ENCODE peak calls at places on chromosomes 13 and 19, in eight cellular contexts. M is kidney, Y is A549, Q is GM10248, Z is AG04449, R is A673, J is lower leg skin, V is left ventricle myocardium inferior. G is an unnamed sample.

GRCh38 chr13:100158569-100158968 is 69.7 kb downstream of the PCCA start:
- DNase-seq in M (no peak), Y (no peak), Q (no peak), Z (no peak), R (no peak), J (no peak), V (no peak), G (no peak)

GRCh38 chr13:46896346-46897138 is at the start of gene HTR2A:
- DNase-seq in M (peak), Y (no peak), Q (no peak), Z (no peak), R (peak), J (no peak), V (peak), G (no peak)

GRCh38 chr13:40666058-40666904 is at the start of gene FOXO1:
- DNase-seq in M (peak), Y (peak), Q (peak), Z (no peak), R (peak), J (peak), V (peak), G (peak)

GRCh38 chr13:109088101-109088500 is 458.7 kb downstream of the MYO16 start:
- DNase-seq in M (no peak), Y (no peak), Q (no peak), Z (no peak), R (no peak), J (no peak), V (no peak), G (no peak)

GRCh38 chr13:70842062-70842644 is 733.9 kb upstream of the KLHL1 start:
- DNase-seq in M (no peak), Y (no peak), Q (no peak), Z (no peak), R (no peak), J (no peak), V (no peak), G (no peak)

GRCh38 chr13:47484564-47484963 is 516.5 kb downstream of the SUCLA2 start:
- DNase-seq in M (no peak), Y (no peak), Q (no peak), Z (peak), R (no peak), J (no peak), V (no peak), G (no peak)

GRCh38 chr19:10510301-10510802 is 6.9 kb downstream of the S1PR5 start:
- DNase-seq in M (no peak), Y (no peak), Q (peak), Z (no peak), R (peak), J (no peak), V (no peak), G (peak)

GRCh38 chr13:60654405-60654804 is 257.4 kb downstream of the TDRD3 start:
- DNase-seq in M (no peak), Y (peak), Q (no peak), Z (no peak), R (peak), J (no peak), V (peak), G (no peak)

GRCh38 chr13:37701306-37701705 is 102.7 kb upstream of the POSTN start:
- DNase-seq in M (no peak), Y (no peak), Q (no peak), Z (no peak), R (peak), J (no peak), V (no peak), G (no peak)

GRCh38 chr13:78121459-78122348 is 203.1 kb upstream of the EDNRB start:
- DNase-seq in M (no peak), Y (peak), Q (peak), Z (no peak), R (peak), J (no peak), V (peak), G (peak)

GRCh38 chr19:14181906-14182305 is 24.1 kb downstream of the ADGRL1 start:
- DNase-seq in M (no peak), Y (no peak), Q (peak), Z (no peak), R (no peak), J (no peak), V (no peak), G (no peak)

GRCh38 chr19:39588066-39588465 is 14.3 kb upstream of the LGALS13 start:
- DNase-seq in M (no peak), Y (no peak), Q (no peak), Z (no peak), R (no peak), J (no peak), V (no peak), G (no peak)

GRCh38 chr19:7188682-7189629 is 105.3 kb downstream of the INSR start:
- DNase-seq in M (no peak), Y (no peak), Q (no peak), Z (no peak), R (no peak), J (no peak), V (no peak), G (no peak)

GRCh38 chr13:55437162-55437561 is 1703.6 kb upstream of the PRR20A start:
- DNase-seq in M (no peak), Y (no peak), Q (no peak), Z (no peak), R (no peak), J (no peak), V (no peak), G (no peak)

GRCh38 chr19:3479177-3479818 is 1.0 kb downstream of the SMIM24 start:
- DNase-seq in M (no peak), Y (peak), Q (peak), Z (no peak), R (peak), J (no peak), V (no peak), G (peak)

GRCh38 chr19:47512183-47512947 is 2.5 kb downstream of the NAPA start:
- DNase-seq in M (no peak), Y (peak), Q (no peak), Z (no peak), R (no peak), J (peak), V (no peak), G (no peak)

GRCh38 chr13:102892504-102892903 is 46.7 kb downstream of the ERCC5 start:
- DNase-seq in M (no peak), Y (no peak), Q (no peak), Z (no peak), R (no peak), J (no peak), V (no peak), G (no peak)

GRCh38 chr13:114041493-114041892 is 67.6 kb upstream of the C13orf46 start:
- DNase-seq in M (no peak), Y (no peak), Q (no peak), Z (no peak), R (no peak), J (no peak), V (no peak), G (no peak)

GRCh38 chr13:114042066-114042815 is 68.4 kb upstream of the C13orf46 start:
- DNase-seq in M (no peak), Y (no peak), Q (no peak), Z (no peak), R (no peak), J (no peak), V (no peak), G (no peak)

GRCh38 chr13:114045113-114045735 is 71.3 kb upstream of the C13orf46 start:
- DNase-seq in M (no peak), Y (no peak), Q (no peak), Z (no peak), R (no peak), J (no peak), V (no peak), G (no peak)

GRCh38 chr13:114044486-114044885 is 70.6 kb upstream of the C13orf46 start:
- DNase-seq in M (no peak), Y (peak), Q (no peak), Z (no peak), R (peak), J (no peak), V (no peak), G (no peak)

DNA sequence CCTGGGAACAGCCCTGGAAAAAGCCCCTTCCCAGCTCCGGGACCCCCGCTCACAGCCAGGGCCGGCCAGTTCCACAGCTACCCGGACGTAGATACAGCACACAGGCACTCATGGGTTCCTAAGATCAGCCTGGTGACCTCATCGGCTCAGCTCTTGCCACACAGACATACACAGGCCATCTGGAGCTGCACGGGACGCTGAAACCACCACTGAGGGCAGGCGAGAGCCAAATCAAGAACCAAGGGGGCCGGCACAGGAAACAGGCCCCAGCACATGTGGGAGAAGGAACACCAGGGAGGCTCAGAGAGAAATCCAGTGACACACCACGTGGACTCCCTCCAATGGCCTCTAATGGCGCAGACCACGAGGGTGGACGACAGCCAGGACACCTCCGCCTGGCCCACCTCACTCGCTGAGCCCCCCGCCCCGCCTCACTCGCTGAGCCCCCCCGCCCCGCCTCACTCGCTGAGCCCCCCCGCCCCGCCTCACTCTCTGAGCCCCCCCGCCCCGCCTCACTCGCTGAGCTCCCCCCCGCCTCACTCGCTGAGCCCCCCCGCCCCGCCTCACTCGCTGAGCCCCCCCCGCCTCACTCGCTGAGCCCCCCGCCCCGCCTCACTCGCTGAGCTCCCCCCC is 69.7 kb upstream of the C13orf46 start:
- DNase-seq in M (no peak), Y (peak), Q (no peak), Z (no peak), R (peak), J (peak), V (peak), G (no peak)
- TF ChIP-seq CTCF in M (no peak), Y (peak), Q (peak), Z (peak), R (no peak), J (no peak), V (peak), G (no peak)

GRCh38 chr19:12801466-12802266 is at the start of the genes PRDX2 and THSD8:
- DNase-seq in M (peak), Y (no peak), Q (peak), Z (no peak), R (peak), J (peak), V (peak), G (peak)
- TF ChIP-seq CTCF in M (peak), Y (no peak), Q (no peak), Z (no peak), R (no peak), J (no peak), V (no peak), G (no peak)

DNA sequence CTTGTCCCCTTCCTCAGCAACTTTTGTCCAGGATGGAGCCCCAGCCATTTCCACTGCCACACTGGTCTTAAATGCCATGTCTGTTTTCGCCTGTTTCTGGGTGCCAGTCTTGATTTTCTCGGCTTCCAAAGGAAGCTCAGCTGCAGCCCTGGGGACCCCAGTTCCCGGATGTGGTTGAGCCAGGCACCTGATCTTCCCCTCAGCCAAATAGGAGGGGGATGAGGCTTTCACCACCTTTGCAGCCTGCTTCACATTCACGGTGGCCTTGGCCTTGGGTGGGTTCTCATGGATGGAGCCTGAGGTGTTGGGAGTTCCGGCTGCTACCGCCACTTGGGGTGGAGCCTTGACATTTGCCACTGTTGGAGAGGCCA is 8.7 kb downstream of the IQCN start:
- DNase-seq in M (no peak), Y (no peak), Q (no peak), Z (no peak), R (no peak), J (no peak), V (no peak), G (no peak)
- TF ChIP-seq CTCF in M (no peak), Y (no peak), Q (no peak), Z (no peak), R (no peak), J (no peak), V (no peak), G (no peak)

DNA sequence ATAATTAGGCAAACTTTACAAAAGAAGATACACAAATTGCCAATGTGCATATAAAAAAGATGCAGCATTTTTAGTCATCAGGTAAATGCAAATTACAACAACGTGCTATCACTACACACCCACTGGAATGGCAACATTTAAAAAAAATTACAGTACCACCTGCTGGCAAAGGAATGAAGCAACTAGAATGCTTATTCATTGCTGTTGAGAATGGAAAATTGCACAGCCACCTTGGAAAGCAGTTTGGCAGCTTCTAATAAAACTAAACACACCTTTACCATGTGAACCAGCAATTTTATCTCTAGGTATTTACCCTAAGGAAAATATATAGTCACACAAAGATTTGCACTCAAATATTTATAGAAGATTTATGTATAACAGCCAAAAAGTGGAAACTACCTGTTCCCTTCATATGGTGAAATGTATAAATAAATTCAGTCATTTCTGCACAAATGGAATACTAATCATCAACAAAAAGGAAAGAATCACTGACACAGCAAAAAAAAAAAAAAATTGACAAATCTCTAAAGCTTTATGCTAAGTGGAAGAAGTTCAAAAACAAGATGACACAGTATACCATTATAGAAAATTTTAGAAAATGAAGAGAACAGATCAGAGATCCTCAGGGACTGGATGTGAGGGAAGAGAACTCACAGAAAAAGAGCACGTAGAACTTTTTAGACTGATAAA is 30.3 kb downstream of the OXGR1 start:
- DNase-seq in M (no peak), Y (no peak), Q (no peak), Z (no peak), R (no peak), J (no peak), V (no peak), G (no peak)
- TF ChIP-seq CTCF in M (no peak), Y (no peak), Q (no peak), Z (no peak), R (no peak), J (no peak), V (no peak), G (no peak)

G was measured in GM13977.